ENCODE peak calls at places on chromosomes 11 and 22, in seven cellular contexts. D is activated CD4-positive, alpha-beta T cell treated with anti-CD3 and anti-CD28 coated beads, Interleukin-2, amount 10 ng/mL, durations not matched to agents 7 days and 5 days; P is ovary; I is NCI-H1092; A is lower leg skin; N is upper lobe of right lung; J is D341Med. S is an unnamed sample.
A peak's percentile ranks its signal among the peaks of the same experiment; 100 is the strongest.

GRCh38 chr22:33329398-33329797 is 271.2 kb upstream of the SYN3 start:
- DNase-seq in A (no peak), D (no peak), I (no peak), J (no peak), N (no peak), P (no peak), S (no peak)

GRCh38 chr22:24105018-24105360 is 76.3 kb upstream of the SUSD2 start:
- DNase-seq in I (no peak), N (no peak), P (no peak), J (peak; percentile 73), D (no peak), A (no peak), S (no peak)

GRCh38 chr11:95732930-95733602 is 56.5 kb downstream of the FAM76B start:
- DNase-seq in J (no peak), A (no peak), P (no peak), N (no peak), I (no peak), D (no peak), S (no peak)

GRCh38 chr11:76623171-76623883 is 47.2 kb downstream of the LRRC32 start:
- DNase-seq in I (no peak), N (no peak), A (no peak), P (no peak), D (no peak), J (no peak), S (no peak)

GRCh38 chr11:1150769-1151365 is 6.9 kb upstream of the MUC5AC start:
- DNase-seq in P (peak; percentile 5), D (no peak), N (peak; percentile 47), I (no peak), J (peak; percentile 29), A (peak; percentile 24), S (no peak)

GRCh38 chr11:71356280-71356876 is 91.8 kb downstream of the DHCR7 start:
- DNase-seq in J (no peak), A (no peak), N (no peak), D (no peak), I (no peak), P (no peak), S (no peak)

GRCh38 chr22:42328130-42328821 is 57.8 kb upstream of the TCF20 start:
- DNase-seq in P (no peak), I (no peak), N (no peak), D (no peak), A (no peak), J (no peak), S (no peak)

GRCh38 chr11:26944866-26945664 is 48.8 kb upstream of the FIBIN start:
- DNase-seq in I (no peak), J (no peak), A (no peak), D (no peak), P (no peak), N (no peak), S (no peak)

GRCh38 chr11:3217751-3218482 is 696 bp downstream of the MRGPRG start:
- DNase-seq in D (no peak), A (no peak), P (peak; percentile 10), N (peak; percentile 62), I (no peak), J (no peak), S (peak; percentile 56)

GRCh38 chr11:124745835-124746620 is 6.0 kb downstream of the VSIG2 start:
- DNase-seq in P (no peak), N (no peak), A (no peak), I (no peak), D (peak; percentile 38), J (peak; percentile 56), S (peak; percentile 67)

GRCh38 chr11:66719111-66719872 is 9.7 kb downstream of the SPTBN2 start:
- DNase-seq in J (no peak), D (no peak), P (no peak), N (peak; percentile 52), A (no peak), I (no peak), S (peak; percentile 51)

GRCh38 chr11:64019106-64020031 is 16.4 kb upstream of the FLRT1 start:
- DNase-seq in A (no peak), P (no peak), N (no peak), J (no peak), I (peak; percentile 69), D (no peak), S (no peak)

GRCh38 chr11:76233936-76234703 is 27.8 kb upstream of the WNT11 start:
- DNase-seq in J (no peak), N (peak; percentile 73), D (peak; percentile 15), I (no peak), A (peak; percentile 61), P (peak; percentile 74), S (peak; percentile 75)

GRCh38 chr11:7512525-7513209 is 1.1 kb upstream of the PPFIBP2 start:
- DNase-seq in N (peak; percentile 85), I (no peak), D (peak; percentile 17), J (no peak), A (peak; percentile 75), P (peak; percentile 71), S (peak; percentile 70)

GRCh38 chr11:124577664-124578427 is 8.0 kb downstream of the OR8A1 start:
- DNase-seq in A (no peak), P (no peak), D (no peak), J (no peak), N (no peak), I (no peak), S (no peak)

GRCh38 chr22:26330971-26331625 is 98.0 kb upstream of the ASPHD2 start:
- DNase-seq in P (no peak), I (peak; percentile 76), A (peak; percentile 16), D (peak; percentile 69), N (no peak), J (peak; percentile 84), S (peak; percentile 76)

GRCh38 chr11:19957301-19957985 is 202.8 kb downstream of the DBX1 start:
- DNase-seq in A (no peak), D (no peak), J (no peak), P (no peak), N (no peak), I (no peak), S (no peak)

GRCh38 chr11:104883342-104883741 is 14.9 kb downstream of the CASP12 start:
- DNase-seq in P (no peak), I (no peak), N (no peak), J (no peak), A (no peak), D (no peak), S (no peak)

GRCh38 chr11:75632450-75632849 is 36.4 kb downstream of the MAP6 start:
- DNase-seq in D (no peak), A (no peak), N (no peak), J (no peak), P (no peak), I (no peak), S (no peak)

GRCh38 chr22:25404923-25405853 is 159.3 kb upstream of the GRK3 start:
- DNase-seq in N (peak; percentile 92), D (peak; percentile 72), P (peak; percentile 78), J (peak; percentile 93), I (no peak), A (peak; percentile 64), S (peak; percentile 69)